ENCODE peak calls at places on chromosome 16, in four cellular contexts. H is effector memory CD4-positive, alpha-beta T cell; M is left lung; J is CD4-positive, CD25-positive, alpha-beta regulatory T cell. N is an unnamed sample.

GRCh38 chr16:81485824-81486554 is 41.4 kb downstream of the CMIP start:
- DNase-seq in H (no peak), M (no peak), J (no peak), N (peak; percentile 41)

GRCh38 chr16:70432800-70433455 is 6.0 kb downstream of the ST3GAL2 start:
- DNase-seq in H (no peak), M (peak; percentile 58), J (no peak), N (peak; percentile 54)

GRCh38 chr16:72612271-72612670 is 435.7 kb downstream of the ZFHX3 start:
- DNase-seq in H (no peak), M (no peak), J (no peak), N (peak; percentile 33)

GRCh38 chr16:2267913-2268666 is at the start of gene RNPS1:
- DNase-seq in H (peak; percentile 93), M (peak; percentile 95), J (peak; percentile 96), N (peak; percentile 97)

GRCh38 chr16:80006175-80006895 is 405.8 kb upstream of the MAF start:
- DNase-seq in H (no peak), M (no peak), J (no peak), N (no peak)

GRCh38 chr16:68257906-68258800 is 6.2 kb upstream of the SLC7A6 start:
- DNase-seq in H (no peak), M (no peak), J (no peak), N (no peak)

GRCh38 chr16:59356144-59356543 is 622.0 kb upstream of the GOT2 start:
- DNase-seq in H (no peak), M (no peak), J (no peak), N (no peak)

GRCh38 chr16:6611535-6611934 is 721.1 kb upstream of the RBFOX1 start:
- DNase-seq in H (no peak), M (no peak), J (no peak), N (no peak)

GRCh38 chr16:53282975-53283946 is 151.0 kb upstream of the RBL2 start:
- DNase-seq in H (no peak), M (no peak), J (peak; percentile 5), N (peak; percentile 10)

GRCh38 chr16:11236441-11236840 is 19.6 kb downstream of the SOCS1 start:
- DNase-seq in H (no peak), M (no peak), J (no peak), N (no peak)

GRCh38 chr16:16994831-16995230 is 475.9 kb downstream of the XYLT1 start:
- DNase-seq in H (no peak), M (no peak), J (no peak), N (no peak)
- H3K27ac ChIP-seq in H (no peak overlapping the region), M (no peak overlapping the region), J (no peak overlapping the region), N (no peak overlapping the region)

GRCh38 chr16:24839347-24839972 is 6.3 kb upstream of the SLC5A11 start:
- DNase-seq in H (no peak), M (no peak), J (no peak), N (no peak)
- H3K27ac ChIP-seq in H (no peak overlapping the region), M (no peak overlapping the region), J (no peak overlapping the region), N (no peak overlapping the region)

DNA sequence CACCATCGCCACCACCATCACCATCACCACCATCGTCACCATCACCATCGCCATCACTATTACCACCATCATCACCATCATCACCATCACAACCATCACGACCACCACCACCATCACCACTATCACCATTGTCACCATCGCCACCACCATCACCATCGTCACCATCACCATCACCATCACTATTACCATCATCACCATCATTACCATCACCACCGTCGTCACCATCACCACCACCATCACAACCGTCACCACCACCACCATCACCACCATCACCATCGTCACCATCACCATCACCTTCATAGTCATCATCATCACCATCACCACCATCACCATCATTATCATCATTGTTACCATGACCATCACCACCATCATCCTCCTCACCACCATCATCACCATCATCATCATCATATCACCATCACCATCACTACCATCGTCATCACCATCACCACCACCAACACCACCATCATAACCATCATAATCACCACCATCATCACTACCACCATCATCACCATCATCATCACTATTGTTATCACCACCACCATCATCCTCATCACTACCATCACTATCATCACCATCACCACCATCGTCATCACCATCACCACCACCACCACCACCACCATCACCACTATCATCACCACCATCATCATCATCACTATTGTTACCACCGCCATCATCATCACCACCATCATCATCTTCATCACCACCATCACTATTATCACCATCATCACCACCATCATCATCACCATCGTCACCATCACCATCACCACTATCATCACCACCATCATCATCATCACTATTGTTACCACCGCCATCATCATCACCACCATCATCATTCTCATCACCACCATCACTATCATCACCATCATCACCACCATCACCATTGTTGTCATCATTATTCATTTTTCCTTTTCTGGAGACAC is 51.5 kb upstream of the ZNF469 start:
- DNase-seq in H (no peak), M (no peak), J (no peak), N (no peak)
- H3K27ac ChIP-seq in H (no peak overlapping the region), M (no peak overlapping the region), J (no peak overlapping the region), N (no peak overlapping the region)

GRCh38 chr16:28875134-28876015 is 2.9 kb upstream of the ATP2A1 start:
- DNase-seq in H (no peak), M (no peak), J (no peak), N (no peak)

GRCh38 chr16:28877642-28877975 is 679 bp upstream of the ATP2A1 start:
- DNase-seq in H (no peak), M (no peak), J (no peak), N (no peak)

GRCh38 chr16:28874406-28874805 is 3.9 kb upstream of the ATP2A1 start:
- DNase-seq in H (no peak), M (no peak), J (no peak), N (no peak)

GRCh38 chr16:28876973-28877641 is 1.2 kb upstream of the ATP2A1 start:
- DNase-seq in H (no peak), M (no peak), J (no peak), N (no peak)

DNA sequence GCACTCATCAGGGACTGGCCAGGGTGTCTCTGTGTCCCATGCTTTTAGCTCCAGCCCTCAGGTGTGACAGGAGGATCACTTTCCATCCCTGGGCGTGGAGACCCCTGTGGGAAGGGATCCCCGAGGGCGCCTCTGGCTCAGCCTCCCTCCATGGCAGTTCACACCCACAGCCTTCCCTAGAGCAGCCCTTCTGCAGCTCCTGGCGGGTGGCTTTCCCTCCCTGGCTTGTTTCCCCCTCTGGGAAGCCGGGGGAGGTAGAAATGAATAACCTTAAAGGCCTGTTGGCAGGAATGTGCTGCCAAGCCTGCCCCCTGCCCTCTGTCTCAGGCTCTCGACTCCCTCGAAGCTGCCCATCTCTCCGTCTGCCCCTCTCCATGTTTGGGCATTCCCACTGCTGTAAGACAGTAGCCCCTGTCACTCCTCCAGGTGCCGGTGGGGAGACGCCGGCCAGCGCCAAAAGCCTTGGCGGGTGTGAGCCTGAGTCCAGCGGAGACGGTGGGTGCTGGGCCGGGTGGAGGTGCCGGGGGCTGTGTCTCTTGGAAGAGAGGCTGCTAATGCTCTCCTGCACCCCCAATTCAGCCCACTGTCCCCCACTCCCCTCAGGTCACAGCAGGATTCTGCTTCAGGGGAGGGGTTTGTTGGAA is 2.1 kb upstream of the ATP2A1 start:
- DNase-seq in H (no peak), M (no peak), J (no peak), N (no peak)
- H3K27ac ChIP-seq in H (no peak overlapping the region), M (no peak overlapping the region), J (no peak overlapping the region), N (peak overlapping the region; percentile 80)

DNA sequence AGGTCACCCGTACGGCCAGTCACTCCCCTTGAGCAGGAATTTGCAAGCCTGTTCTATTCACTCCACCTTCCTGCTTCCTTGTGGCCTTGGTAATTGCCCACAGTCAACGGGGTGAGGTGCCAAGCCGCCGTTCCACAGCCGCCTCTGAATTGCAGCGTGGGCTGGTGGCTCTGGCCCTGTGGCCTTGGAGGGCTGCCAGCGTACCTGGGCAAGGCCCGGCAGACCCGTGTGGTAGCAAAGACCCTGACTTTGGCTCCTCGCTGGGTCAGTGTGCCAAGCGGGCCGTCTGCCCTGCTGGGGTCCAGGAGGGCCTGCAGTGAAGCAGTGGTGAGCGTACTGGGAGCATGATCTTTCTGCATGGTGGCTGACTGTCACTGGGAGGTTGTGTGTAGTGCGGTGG is 3.6 kb downstream of the BANP start:
- DNase-seq in H (no peak), M (no peak), J (no peak), N (no peak)
- H3K27ac ChIP-seq in H (peak overlapping the region; percentile 69), M (peak overlapping the region; percentile 95), J (peak overlapping the region; percentile 93), N (no peak overlapping the region)

GRCh38 chr16:4291699-4292098 is 18.9 kb upstream of the TFAP4 start:
- DNase-seq in H (no peak), M (no peak), J (no peak), N (no peak)

GRCh38 chr16:4297480-4297879 is 18.4 kb upstream of the GLIS2 start:
- DNase-seq in H (no peak), M (no peak), J (no peak), N (no peak)

GRCh38 chr16:4293822-4294457 is 21.1 kb upstream of the TFAP4 start:
- DNase-seq in H (no peak), M (peak; percentile 65), J (no peak), N (peak; percentile 81)

GRCh38 chr16:4290236-4290830 is 17.5 kb upstream of the TFAP4 start:
- DNase-seq in H (no peak), M (peak; percentile 58), J (no peak), N (peak; percentile 78)

DNA sequence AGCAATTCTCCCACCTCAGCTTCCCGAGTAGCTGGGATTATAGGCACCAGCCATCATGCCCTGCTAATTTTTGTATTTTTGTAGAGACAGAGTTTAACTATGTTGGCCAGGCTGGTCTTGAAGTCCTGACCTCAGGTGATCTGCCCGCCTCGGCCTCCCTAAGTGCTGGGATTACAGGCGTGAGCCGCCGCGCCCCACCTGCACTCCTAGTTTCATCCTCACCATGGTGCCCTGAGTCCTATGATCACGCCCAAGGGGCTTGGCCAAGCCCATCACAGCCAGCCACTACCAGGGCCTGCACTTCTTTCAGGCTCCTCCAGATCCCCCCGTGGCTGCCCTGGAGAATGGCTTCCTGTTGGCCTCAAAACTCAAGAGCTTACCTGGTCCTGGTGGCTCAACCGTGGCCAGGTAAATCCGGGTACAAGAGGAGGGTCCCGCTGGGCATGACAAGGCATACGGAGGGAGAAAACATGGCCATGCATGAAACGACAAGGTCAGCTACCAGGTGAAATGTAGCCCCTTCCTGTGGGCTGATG is 20.4 kb upstream of the TFAP4 start:
- DNase-seq in H (no peak), M (no peak), J (no peak), N (no peak)
- H3K27ac ChIP-seq in H (no peak overlapping the region), M (no peak overlapping the region), J (no peak overlapping the region), N (peak overlapping the region; percentile 89)

GRCh38 chr16:4206680-4207079 is 35.2 kb downstream of the SRL start:
- DNase-seq in H (no peak), M (no peak), J (no peak), N (no peak)

GRCh38 chr16:4207683-4208528 is 34.0 kb downstream of the SRL start:
- DNase-seq in H (no peak), M (no peak), J (no peak), N (no peak)

GRCh38 chr16:4203748-4204147 is 38.1 kb downstream of the SRL start:
- DNase-seq in H (no peak), M (no peak), J (no peak), N (no peak)

GRCh38 chr16:4207229-4207628 is 34.7 kb downstream of the SRL start:
- DNase-seq in H (no peak), M (no peak), J (no peak), N (no peak)

GRCh38 chr16:4205971-4206370 is 35.9 kb downstream of the SRL start:
- DNase-seq in H (no peak), M (no peak), J (no peak), N (no peak)
- H3K27ac ChIP-seq in H (no peak overlapping the region), M (no peak overlapping the region), J (no peak overlapping the region), N (no peak overlapping the region)

DNA sequence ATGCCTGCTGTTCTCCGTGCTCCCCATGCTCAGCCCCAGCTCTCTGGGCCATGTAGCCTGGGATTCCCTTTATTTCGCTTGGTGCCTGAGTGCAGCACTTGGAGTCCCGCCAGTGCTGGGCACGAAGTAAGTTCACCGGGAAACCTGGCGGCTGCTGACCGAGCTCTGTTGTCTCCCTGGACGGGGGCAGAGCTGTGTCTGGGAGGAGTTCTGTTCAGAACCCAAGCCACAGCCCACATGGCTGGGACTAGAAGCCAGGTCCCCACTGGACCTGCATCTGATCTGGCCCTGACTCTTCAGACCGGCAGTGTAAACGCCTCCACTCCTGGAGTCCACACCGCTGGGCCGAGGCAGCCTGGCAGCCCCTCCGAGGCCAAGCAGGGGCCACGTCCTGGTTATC is 37.5 kb upstream of the CIBAR2 start:
- DNase-seq in H (no peak), M (no peak), J (no peak), N (no peak)
- H3K27ac ChIP-seq in H (no peak overlapping the region), M (no peak overlapping the region), J (no peak overlapping the region), N (no peak overlapping the region)

N was measured in cardiac muscle cell.